ENCODE peak calls at places on chromosomes 4 and X, in ten cellular contexts. One of them, this sample, is unnamed. For H3K4me1 and H3K36me3, the result is how much of the 10 kb centered on the place peaks cover.

GRCh38 chr4:78621395-78621794 is 69.8 kb downstream of the ANXA3 start:
- DNase-seq in lung: no peak
- DNase-seq in suprapubic skin: no peak
- DNase-seq in endothelial cell of umbilical vein: no peak
- DNase-seq in adrenal gland: no peak
- DNase-seq in testis: peak
- DNase-seq in right lobe of liver: no peak
- DNase-seq in neural progenitor cell: no peak
- DNase-seq in Peyer's patch: no peak
- DNase-seq in psoas muscle: no peak
- DNase-seq in this sample: no peak

GRCh38 chr4:145333786-145334185 is 147.9 kb upstream of the SMAD1 start:
- DNase-seq in psoas muscle: no peak
- DNase-seq in endothelial cell of umbilical vein: no peak
- DNase-seq in Peyer's patch: no peak
- DNase-seq in neural progenitor cell: no peak
- DNase-seq in testis: no peak
- DNase-seq in adrenal gland: no peak
- DNase-seq in right lobe of liver: no peak
- DNase-seq in suprapubic skin: no peak
- DNase-seq in lung: no peak
- DNase-seq in this sample: no peak

GRCh38 chrX:38919853-38920528 is 118.7 kb downstream of the MID1IP1 start:
- DNase-seq in testis: no peak
- DNase-seq in endothelial cell of umbilical vein: no peak
- DNase-seq in psoas muscle: no peak
- DNase-seq in suprapubic skin: no peak
- DNase-seq in Peyer's patch: no peak
- DNase-seq in right lobe of liver: no peak
- DNase-seq in adrenal gland: no peak
- DNase-seq in lung: no peak
- DNase-seq in neural progenitor cell: no peak
- DNase-seq in this sample: no peak

GRCh38 chrX:50100188-50100587 is 100.6 kb downstream of the AKAP4 start:
- DNase-seq in testis: peak
- DNase-seq in endothelial cell of umbilical vein: peak
- DNase-seq in psoas muscle: no peak
- DNase-seq in neural progenitor cell: peak
- DNase-seq in Peyer's patch: no peak
- DNase-seq in right lobe of liver: no peak
- DNase-seq in suprapubic skin: no peak
- DNase-seq in lung: no peak
- DNase-seq in adrenal gland: no peak
- DNase-seq in this sample: no peak

GRCh38 chr4:3869661-3870566 is 103.7 kb downstream of the ADRA2C start:
- DNase-seq in psoas muscle: no peak
- DNase-seq in right lobe of liver: no peak
- DNase-seq in adrenal gland: no peak
- DNase-seq in endothelial cell of umbilical vein: no peak
- DNase-seq in testis: no peak
- DNase-seq in suprapubic skin: peak
- DNase-seq in neural progenitor cell: no peak
- DNase-seq in lung: no peak
- DNase-seq in Peyer's patch: no peak
- DNase-seq in this sample: no peak

GRCh38 chrX:121008920-121009319 is 23.4 kb upstream of the CT47A1 start:
- DNase-seq in lung: no peak
- DNase-seq in testis: no peak
- DNase-seq in right lobe of liver: no peak
- DNase-seq in neural progenitor cell: no peak
- DNase-seq in psoas muscle: no peak
- DNase-seq in Peyer's patch: no peak
- DNase-seq in endothelial cell of umbilical vein: no peak
- DNase-seq in suprapubic skin: no peak
- DNase-seq in adrenal gland: no peak
- DNase-seq in this sample: no peak

GRCh38 chr4:23889368-23889767 is 479 bp downstream of the PPARGC1A start:
- DNase-seq in suprapubic skin: no peak
- DNase-seq in lung: no peak
- DNase-seq in testis: no peak
- DNase-seq in neural progenitor cell: no peak
- DNase-seq in psoas muscle: no peak
- DNase-seq in Peyer's patch: no peak
- DNase-seq in right lobe of liver: no peak
- DNase-seq in endothelial cell of umbilical vein: no peak
- DNase-seq in adrenal gland: no peak
- DNase-seq in this sample: no peak

GRCh38 chrX:32472364-32472763 is 739.0 kb downstream of the DMD start:
- DNase-seq in suprapubic skin: no peak
- DNase-seq in right lobe of liver: no peak
- DNase-seq in endothelial cell of umbilical vein: no peak
- DNase-seq in psoas muscle: no peak
- DNase-seq in adrenal gland: no peak
- DNase-seq in lung: no peak
- DNase-seq in Peyer's patch: no peak
- DNase-seq in testis: no peak
- DNase-seq in neural progenitor cell: no peak
- DNase-seq in this sample: no peak

GRCh38 chr4:143397335-143397734 is 60.7 kb downstream of the GAB1 start:
- DNase-seq in Peyer's patch: no peak
- DNase-seq in testis: no peak
- DNase-seq in lung: no peak
- DNase-seq in psoas muscle: no peak
- DNase-seq in suprapubic skin: no peak
- DNase-seq in endothelial cell of umbilical vein: peak
- DNase-seq in right lobe of liver: no peak
- DNase-seq in adrenal gland: no peak
- DNase-seq in neural progenitor cell: no peak
- DNase-seq in this sample: no peak

GRCh38 chr4:20901851-20902250 is 201.6 kb downstream of the PACRGL start:
- DNase-seq in neural progenitor cell: no peak
- DNase-seq in Peyer's patch: no peak
- DNase-seq in endothelial cell of umbilical vein: no peak
- DNase-seq in suprapubic skin: no peak
- DNase-seq in testis: no peak
- DNase-seq in psoas muscle: no peak
- DNase-seq in right lobe of liver: no peak
- DNase-seq in adrenal gland: no peak
- DNase-seq in lung: no peak
- DNase-seq in this sample: no peak

GRCh38 chr4:115851918-115852766 is 738.7 kb upstream of the NDST4 start:
- DNase-seq in Peyer's patch: no peak
- DNase-seq in psoas muscle: no peak
- DNase-seq in right lobe of liver: peak
- DNase-seq in testis: peak
- DNase-seq in suprapubic skin: no peak
- DNase-seq in endothelial cell of umbilical vein: no peak
- DNase-seq in adrenal gland: peak
- DNase-seq in neural progenitor cell: peak
- DNase-seq in lung: peak
- DNase-seq in this sample: no peak

GRCh38 chrX:123665197-123665596 is 67.7 kb downstream of the THOC2 start:
- DNase-seq in Peyer's patch: no peak
- DNase-seq in endothelial cell of umbilical vein: no peak
- DNase-seq in psoas muscle: no peak
- DNase-seq in neural progenitor cell: no peak
- DNase-seq in testis: no peak
- DNase-seq in lung: no peak
- DNase-seq in suprapubic skin: no peak
- DNase-seq in right lobe of liver: no peak
- DNase-seq in adrenal gland: no peak
- DNase-seq in this sample: no peak

GRCh38 chrX:78555401-78555980 is 103.6 kb downstream of the RTL3 start:
- DNase-seq in suprapubic skin: no peak
- DNase-seq in right lobe of liver: no peak
- DNase-seq in psoas muscle: no peak
- DNase-seq in lung: no peak
- DNase-seq in Peyer's patch: no peak
- DNase-seq in neural progenitor cell: no peak
- DNase-seq in endothelial cell of umbilical vein: peak
- DNase-seq in adrenal gland: no peak
- DNase-seq in testis: no peak
- DNase-seq in this sample: no peak

GRCh38 chr4:55407119-55407518 is 11.4 kb downstream of the TMEM165 start:
- DNase-seq in psoas muscle: no peak
- DNase-seq in adrenal gland: no peak
- DNase-seq in neural progenitor cell: no peak
- DNase-seq in testis: no peak
- DNase-seq in Peyer's patch: no peak
- DNase-seq in endothelial cell of umbilical vein: no peak
- DNase-seq in suprapubic skin: no peak
- DNase-seq in lung: no peak
- DNase-seq in right lobe of liver: no peak
- DNase-seq in this sample: no peak

GRCh38 chr4:123955167-123955824 is 558.7 kb downstream of the SPRY1 start:
- DNase-seq in adrenal gland: no peak
- DNase-seq in endothelial cell of umbilical vein: no peak
- DNase-seq in Peyer's patch: no peak
- DNase-seq in right lobe of liver: no peak
- DNase-seq in suprapubic skin: no peak
- DNase-seq in psoas muscle: no peak
- DNase-seq in lung: no peak
- DNase-seq in testis: no peak
- DNase-seq in neural progenitor cell: no peak
- DNase-seq in this sample: no peak

GRCh38 chrX:10176121-10177003 is 19.6 kb downstream of the CLCN4 start:
- DNase-seq in right lobe of liver: peak
- DNase-seq in psoas muscle: no peak
- DNase-seq in adrenal gland: no peak
- DNase-seq in Peyer's patch: no peak
- DNase-seq in lung: no peak
- DNase-seq in testis: no peak
- DNase-seq in neural progenitor cell: no peak
- DNase-seq in endothelial cell of umbilical vein: no peak
- DNase-seq in suprapubic skin: no peak
- DNase-seq in this sample: no peak

DNA sequence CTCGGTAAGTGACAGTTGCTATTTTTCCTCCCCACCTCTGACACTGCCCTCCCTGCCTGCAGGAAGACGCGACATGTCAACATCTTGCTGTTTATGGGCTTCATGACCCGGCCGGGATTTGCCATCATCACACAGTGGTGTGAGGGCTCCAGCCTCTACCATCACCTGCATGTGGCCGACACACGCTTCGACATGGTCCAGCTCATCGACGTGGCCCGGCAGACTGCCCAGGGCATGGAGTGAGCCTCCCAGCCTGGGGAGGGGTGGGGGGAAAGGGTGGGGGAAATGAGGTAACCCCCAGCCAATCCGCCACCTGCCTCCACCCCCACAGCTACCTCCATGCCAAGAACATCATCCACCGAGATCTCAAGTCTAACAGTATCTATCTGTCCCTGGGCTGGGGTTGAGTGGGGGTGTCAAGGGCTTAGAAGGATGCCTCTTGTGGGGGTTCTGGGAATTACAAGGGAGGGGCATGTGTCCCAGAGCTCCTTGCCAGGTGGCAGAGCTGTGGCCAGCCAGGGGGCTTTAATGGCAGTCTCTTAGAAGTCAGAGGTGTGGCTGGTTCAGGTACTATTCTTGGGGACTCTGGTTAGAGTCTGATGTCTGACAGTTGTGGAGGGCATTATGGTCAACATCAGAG is 7.8 kb downstream of the ARAF start:
- DNase-seq in suprapubic skin: no peak
- DNase-seq in endothelial cell of umbilical vein: no peak
- DNase-seq in lung: no peak
- DNase-seq in right lobe of liver: no peak
- DNase-seq in neural progenitor cell: peak
- DNase-seq in Peyer's patch: no peak
- DNase-seq in psoas muscle: no peak
- DNase-seq in adrenal gland: no peak
- DNase-seq in testis: no peak
- DNase-seq in this sample: no peak
- TF ChIP-seq CTCF in suprapubic skin: peak
- TF ChIP-seq CTCF in endothelial cell of umbilical vein: peak
- TF ChIP-seq CTCF in lung: no peak
- TF ChIP-seq CTCF in right lobe of liver: peak
- TF ChIP-seq CTCF in neural progenitor cell: peak
- TF ChIP-seq CTCF in Peyer's patch: peak
- TF ChIP-seq CTCF in psoas muscle: peak
- TF ChIP-seq CTCF in adrenal gland: no peak
- TF ChIP-seq CTCF in testis: peak
- TF ChIP-seq CTCF in this sample: no peak

DNA sequence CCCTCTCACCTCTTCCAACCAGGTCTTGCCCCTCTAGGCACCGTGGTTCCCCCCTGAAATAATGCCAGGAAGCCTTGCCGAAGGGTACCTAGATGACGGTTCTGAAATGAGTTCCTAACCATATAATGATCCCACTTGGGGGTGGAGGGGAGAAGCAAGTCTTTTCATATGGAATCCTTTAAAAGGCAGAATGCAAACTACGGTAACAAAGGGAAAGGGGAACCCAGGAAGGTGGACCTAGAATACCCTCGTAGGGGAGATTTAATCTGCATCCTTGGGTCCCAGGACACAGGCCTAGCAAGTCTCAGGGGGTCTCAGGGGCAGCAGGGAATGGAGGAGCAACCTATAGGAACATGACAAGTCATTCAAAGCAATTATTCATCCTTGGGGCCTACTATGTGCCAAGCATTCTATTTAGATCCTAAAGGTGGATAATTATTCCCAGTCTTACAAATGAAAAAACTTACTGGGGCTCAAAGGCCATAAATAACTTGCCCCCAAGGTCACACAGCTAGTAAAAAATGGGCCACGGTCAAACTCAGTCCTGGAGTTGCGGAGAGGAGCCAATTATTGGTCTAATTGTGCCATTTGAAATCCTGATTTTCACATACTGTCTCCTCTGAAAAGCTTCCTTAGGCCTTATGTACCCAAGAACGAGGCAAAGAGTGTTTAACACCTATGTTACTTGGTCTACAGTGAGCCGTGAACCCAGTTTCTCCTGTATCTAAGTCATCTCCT is 8.8 kb downstream of the BCOR start:
- DNase-seq in lung: no peak
- DNase-seq in endothelial cell of umbilical vein: no peak
- DNase-seq in adrenal gland: no peak
- DNase-seq in psoas muscle: no peak
- DNase-seq in testis: no peak
- DNase-seq in Peyer's patch: no peak
- DNase-seq in right lobe of liver: peak
- DNase-seq in suprapubic skin: no peak
- DNase-seq in neural progenitor cell: no peak
- DNase-seq in this sample: no peak
- H3K4me1 ChIP-seq in lung: under half
- H3K4me1 ChIP-seq in endothelial cell of umbilical vein: under half
- H3K4me1 ChIP-seq in adrenal gland: under half
- H3K4me1 ChIP-seq in psoas muscle: under half
- H3K4me1 ChIP-seq in testis: under half
- H3K4me1 ChIP-seq in Peyer's patch: under half
- H3K4me1 ChIP-seq in right lobe of liver: under half
- H3K4me1 ChIP-seq in suprapubic skin: half or more
- H3K4me1 ChIP-seq in neural progenitor cell: half or more
- H3K4me1 ChIP-seq in this sample: half or more

GRCh38 chr4:1339489-1339888 is 7.5 kb upstream of the UVSSA start:
- DNase-seq in Peyer's patch: no peak
- DNase-seq in lung: no peak
- DNase-seq in suprapubic skin: no peak
- DNase-seq in psoas muscle: no peak
- DNase-seq in adrenal gland: no peak
- DNase-seq in right lobe of liver: peak
- DNase-seq in endothelial cell of umbilical vein: no peak
- DNase-seq in testis: no peak
- DNase-seq in neural progenitor cell: no peak
- DNase-seq in this sample: no peak
- H3K36me3 ChIP-seq in Peyer's patch: under half
- H3K36me3 ChIP-seq in lung: half or more
- H3K36me3 ChIP-seq in suprapubic skin: half or more
- H3K36me3 ChIP-seq in psoas muscle: under half
- H3K36me3 ChIP-seq in adrenal gland: under half
- H3K36me3 ChIP-seq in right lobe of liver: under half
- H3K36me3 ChIP-seq in endothelial cell of umbilical vein: under half
- H3K36me3 ChIP-seq in testis: under half
- H3K36me3 ChIP-seq in neural progenitor cell: under half
- H3K36me3 ChIP-seq in this sample: under half

GRCh38 chrX:27555514-27555913 is 34.6 kb upstream of the DCAF8L2 start:
- DNase-seq in right lobe of liver: no peak
- DNase-seq in neural progenitor cell: peak
- DNase-seq in adrenal gland: no peak
- DNase-seq in suprapubic skin: no peak
- DNase-seq in psoas muscle: no peak
- DNase-seq in Peyer's patch: no peak
- DNase-seq in endothelial cell of umbilical vein: peak
- DNase-seq in lung: no peak
- DNase-seq in testis: no peak
- DNase-seq in this sample: no peak
- TF ChIP-seq CTCF in right lobe of liver: peak
- TF ChIP-seq CTCF in neural progenitor cell: peak
- TF ChIP-seq CTCF in adrenal gland: peak
- TF ChIP-seq CTCF in suprapubic skin: no peak
- TF ChIP-seq CTCF in psoas muscle: peak
- TF ChIP-seq CTCF in Peyer's patch: peak
- TF ChIP-seq CTCF in endothelial cell of umbilical vein: peak
- TF ChIP-seq CTCF in lung: no peak
- TF ChIP-seq CTCF in testis: peak
- TF ChIP-seq CTCF in this sample: no peak

This sample was measured in vagina.